ENCODE peak calls at places on chromosomes 5 and 9, in nine cellular contexts. One of them, this sample, is unnamed.

GRCh38 chr9:33506626-33507370 is 17.3 kb upstream of the ANKRD18B start:
- DNase-seq in MCF 10A: peak; percentile 63
- DNase-seq in Peyer's patch: no peak
- DNase-seq in Calu3: peak; percentile 82
- DNase-seq in choroid plexus epithelial cell: peak; percentile 95
- DNase-seq in GM13977: no peak
- DNase-seq in ovary: no peak
- DNase-seq in HFF-Myc: peak; percentile 64
- DNase-seq in AG04450: peak; percentile 87
- DNase-seq in this sample: no peak

GRCh38 chr9:135664801-135665794 is 2.0 kb downstream of the LCN9 start:
- DNase-seq in MCF 10A: no peak
- DNase-seq in Peyer's patch: no peak
- DNase-seq in Calu3: no peak
- DNase-seq in choroid plexus epithelial cell: no peak
- DNase-seq in GM13977: no peak
- DNase-seq in ovary: no peak
- DNase-seq in HFF-Myc: no peak
- DNase-seq in AG04450: no peak
- DNase-seq in this sample: no peak

GRCh38 chr5:153672347-153673090 is 182.0 kb downstream of the GRIA1 start:
- DNase-seq in MCF 10A: peak; percentile 34
- DNase-seq in Peyer's patch: no peak
- DNase-seq in Calu3: no peak
- DNase-seq in choroid plexus epithelial cell: no peak
- DNase-seq in GM13977: no peak
- DNase-seq in ovary: no peak
- DNase-seq in HFF-Myc: no peak
- DNase-seq in AG04450: no peak
- DNase-seq in this sample: no peak

GRCh38 chr9:87137718-87138117 is 190.4 kb upstream of the GAS1 start:
- DNase-seq in MCF 10A: no peak
- DNase-seq in Peyer's patch: no peak
- DNase-seq in Calu3: no peak
- DNase-seq in choroid plexus epithelial cell: no peak
- DNase-seq in GM13977: no peak
- DNase-seq in ovary: no peak
- DNase-seq in HFF-Myc: no peak
- DNase-seq in AG04450: no peak
- DNase-seq in this sample: no peak

GRCh38 chr9:133935328-133936040 is 56.6 kb downstream of the VAV2 start:
- DNase-seq in MCF 10A: no peak
- DNase-seq in Peyer's patch: peak; percentile 78
- DNase-seq in Calu3: no peak
- DNase-seq in choroid plexus epithelial cell: peak; percentile 60
- DNase-seq in GM13977: no peak
- DNase-seq in ovary: peak; percentile 67
- DNase-seq in HFF-Myc: no peak
- DNase-seq in AG04450: peak; percentile 32
- DNase-seq in this sample: peak; percentile 35

GRCh38 chr9:1839984-1840383 is 175.2 kb upstream of the SMARCA2 start:
- DNase-seq in MCF 10A: no peak
- DNase-seq in Peyer's patch: no peak
- DNase-seq in Calu3: no peak
- DNase-seq in choroid plexus epithelial cell: no peak
- DNase-seq in GM13977: no peak
- DNase-seq in ovary: no peak
- DNase-seq in HFF-Myc: no peak
- DNase-seq in AG04450: no peak
- DNase-seq in this sample: no peak

GRCh38 chr5:45057564-45057963 is 248.8 kb downstream of the MRPS30 start:
- DNase-seq in MCF 10A: no peak
- DNase-seq in Peyer's patch: no peak
- DNase-seq in Calu3: no peak
- DNase-seq in choroid plexus epithelial cell: no peak
- DNase-seq in GM13977: no peak
- DNase-seq in ovary: no peak
- DNase-seq in HFF-Myc: no peak
- DNase-seq in AG04450: no peak
- DNase-seq in this sample: no peak

GRCh38 chr9:445033-445432 is 230.4 kb downstream of the DOCK8 start:
- DNase-seq in MCF 10A: peak; percentile 59
- DNase-seq in Peyer's patch: no peak
- DNase-seq in Calu3: no peak
- DNase-seq in choroid plexus epithelial cell: peak; percentile 78
- DNase-seq in GM13977: no peak
- DNase-seq in ovary: peak; percentile 21
- DNase-seq in HFF-Myc: no peak
- DNase-seq in AG04450: no peak
- DNase-seq in this sample: no peak

GRCh38 chr5:153159611-153160010 is 330.9 kb upstream of the GRIA1 start:
- DNase-seq in MCF 10A: peak; percentile 64
- DNase-seq in Peyer's patch: no peak
- DNase-seq in Calu3: no peak
- DNase-seq in choroid plexus epithelial cell: peak; percentile 13
- DNase-seq in GM13977: no peak
- DNase-seq in ovary: no peak
- DNase-seq in HFF-Myc: no peak
- DNase-seq in AG04450: no peak
- DNase-seq in this sample: no peak

GRCh38 chr5:147017191-147017590 is 138.6 kb upstream of the PPP2R2B start:
- DNase-seq in MCF 10A: no peak
- DNase-seq in Peyer's patch: no peak
- DNase-seq in Calu3: no peak
- DNase-seq in choroid plexus epithelial cell: no peak
- DNase-seq in GM13977: no peak
- DNase-seq in ovary: no peak
- DNase-seq in HFF-Myc: no peak
- DNase-seq in AG04450: no peak
- DNase-seq in this sample: no peak

GRCh38 chr9:134178394-134178780 is 14.0 kb upstream of the RNU6ATAC start:
- DNase-seq in MCF 10A: no peak
- DNase-seq in Peyer's patch: no peak
- DNase-seq in Calu3: no peak
- DNase-seq in choroid plexus epithelial cell: no peak
- DNase-seq in GM13977: no peak
- DNase-seq in ovary: no peak
- DNase-seq in HFF-Myc: no peak
- DNase-seq in AG04450: no peak
- DNase-seq in this sample: no peak

DNA sequence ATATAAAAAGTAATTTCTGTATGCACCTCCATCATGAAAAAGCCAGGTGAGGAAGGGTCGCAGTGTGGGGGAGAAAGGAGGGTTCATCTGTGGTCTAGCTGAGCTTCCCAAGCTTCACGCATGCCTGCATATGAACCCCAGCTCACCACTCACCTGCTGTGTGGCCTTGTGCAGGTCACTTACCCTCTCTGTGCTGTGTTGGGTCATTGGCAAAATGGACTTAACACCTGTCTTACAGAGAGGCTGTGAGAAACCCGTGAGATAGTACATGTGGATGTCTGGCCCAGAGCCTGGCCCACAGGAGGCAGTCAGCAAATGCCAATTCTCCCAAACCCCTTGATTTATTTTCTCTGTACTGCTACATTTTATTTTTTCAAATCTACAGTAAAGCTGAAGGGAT is 88.9 kb downstream of the GABBR2 start:
- DNase-seq in MCF 10A: no peak
- DNase-seq in Peyer's patch: no peak
- DNase-seq in Calu3: no peak
- DNase-seq in choroid plexus epithelial cell: no peak
- DNase-seq in GM13977: no peak
- DNase-seq in ovary: no peak
- DNase-seq in HFF-Myc: no peak
- DNase-seq in AG04450: no peak
- DNase-seq in this sample: no peak
- TF ChIP-seq CTCF in MCF 10A: no peak
- TF ChIP-seq CTCF in Peyer's patch: no peak
- TF ChIP-seq CTCF in Calu3: no peak
- TF ChIP-seq CTCF in choroid plexus epithelial cell: no peak
- TF ChIP-seq CTCF in GM13977: no peak
- TF ChIP-seq CTCF in ovary: no peak
- TF ChIP-seq CTCF in HFF-Myc: no peak
- TF ChIP-seq CTCF in AG04450: no peak
- TF ChIP-seq CTCF in this sample: no peak

DNA sequence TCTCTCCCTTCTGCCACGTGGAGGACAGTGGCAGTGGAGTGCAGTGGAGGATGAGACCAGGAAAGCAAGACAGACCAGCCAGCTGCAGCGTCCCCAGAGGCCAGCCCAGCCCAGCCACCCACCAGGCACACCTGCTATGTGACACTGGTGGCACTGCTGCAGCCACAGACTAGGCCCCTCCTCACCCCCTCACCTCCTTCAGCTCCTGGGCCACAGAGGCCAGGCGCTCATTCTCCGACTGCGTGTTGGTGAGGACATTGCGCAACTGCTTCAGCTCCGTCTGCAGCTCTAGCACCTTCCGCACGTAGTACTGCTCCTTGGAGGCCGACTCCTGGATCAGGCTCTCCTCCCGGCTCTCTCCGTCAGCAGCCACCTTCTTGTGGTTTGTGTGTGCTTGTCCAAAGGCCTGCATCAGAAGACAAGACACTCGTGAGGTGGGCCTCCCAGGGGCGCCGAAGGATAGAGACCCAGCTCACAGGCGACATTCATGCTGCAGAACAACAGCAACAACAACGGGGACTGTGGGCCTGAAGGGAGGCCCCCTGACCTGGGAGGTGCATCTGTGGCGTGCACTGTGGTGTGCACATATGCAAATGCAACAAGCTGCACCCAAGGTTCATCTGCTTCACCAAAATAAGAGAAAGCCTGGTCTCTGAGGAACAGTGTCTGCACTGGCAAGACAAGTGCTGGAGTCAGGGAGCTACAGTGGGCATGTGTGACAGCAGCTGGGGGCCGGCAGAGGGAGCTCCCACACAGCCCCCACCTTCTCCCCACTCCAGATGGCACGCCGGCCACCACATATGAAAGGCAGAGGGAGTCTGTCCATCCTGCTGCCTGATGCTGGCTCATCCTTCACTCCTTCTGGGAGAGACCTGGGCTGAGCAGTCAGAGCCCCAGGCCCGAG is 35.5 kb downstream of the BICD2 start:
- DNase-seq in MCF 10A: no peak
- DNase-seq in Peyer's patch: peak; percentile 48
- DNase-seq in Calu3: no peak
- DNase-seq in choroid plexus epithelial cell: peak; percentile 38
- DNase-seq in GM13977: peak; percentile 79
- DNase-seq in ovary: no peak
- DNase-seq in HFF-Myc: no peak
- DNase-seq in AG04450: no peak
- DNase-seq in this sample: no peak
- TF ChIP-seq CTCF in MCF 10A: no peak
- TF ChIP-seq CTCF in Peyer's patch: no peak
- TF ChIP-seq CTCF in Calu3: no peak
- TF ChIP-seq CTCF in choroid plexus epithelial cell: peak; percentile 60
- TF ChIP-seq CTCF in GM13977: peak; percentile 52
- TF ChIP-seq CTCF in ovary: no peak
- TF ChIP-seq CTCF in HFF-Myc: peak; percentile 71
- TF ChIP-seq CTCF in AG04450: peak; percentile 59
- TF ChIP-seq CTCF in this sample: peak; percentile 14

GRCh38 chr9:89593776-89594427 is 10.9 kb upstream of the GADD45G start:
- DNase-seq in MCF 10A: peak; percentile 62
- DNase-seq in Peyer's patch: peak; percentile 83
- DNase-seq in Calu3: peak; percentile 73
- DNase-seq in choroid plexus epithelial cell: peak; percentile 69
- DNase-seq in GM13977: peak; percentile 64
- DNase-seq in ovary: no peak
- DNase-seq in HFF-Myc: no peak
- DNase-seq in AG04450: no peak
- DNase-seq in this sample: no peak
- TF ChIP-seq CTCF in MCF 10A: peak; percentile 63
- TF ChIP-seq CTCF in Peyer's patch: peak; percentile 31
- TF ChIP-seq CTCF in Calu3: peak; percentile 42
- TF ChIP-seq CTCF in choroid plexus epithelial cell: peak; percentile 83
- TF ChIP-seq CTCF in GM13977: peak; percentile 90
- TF ChIP-seq CTCF in ovary: no peak
- TF ChIP-seq CTCF in HFF-Myc: peak; percentile 76
- TF ChIP-seq CTCF in AG04450: peak; percentile 56
- TF ChIP-seq CTCF in this sample: peak; percentile 75

GRCh38 chr9:110143969-110144545 is 63.9 kb downstream of the C9orf152 start:
- DNase-seq in MCF 10A: no peak
- DNase-seq in Peyer's patch: no peak
- DNase-seq in Calu3: no peak
- DNase-seq in choroid plexus epithelial cell: no peak
- DNase-seq in GM13977: peak; percentile 31
- DNase-seq in ovary: no peak
- DNase-seq in HFF-Myc: no peak
- DNase-seq in AG04450: no peak
- DNase-seq in this sample: no peak
- TF ChIP-seq CTCF in MCF 10A: no peak
- TF ChIP-seq CTCF in Peyer's patch: no peak
- TF ChIP-seq CTCF in Calu3: no peak
- TF ChIP-seq CTCF in choroid plexus epithelial cell: no peak
- TF ChIP-seq CTCF in GM13977: no peak
- TF ChIP-seq CTCF in ovary: no peak
- TF ChIP-seq CTCF in HFF-Myc: no peak
- TF ChIP-seq CTCF in AG04450: no peak
- TF ChIP-seq CTCF in this sample: no peak